ENCODE peak calls at places on chromosomes 2 and 18, in seven cellular contexts. One of them, this sample, is unnamed.

GRCh38 chr2:178865537-178865936 is 58.3 kb upstream of the TTN start:
- DNase-seq in A549: no peak
- DNase-seq in testis: no peak
- DNase-seq in IMR-90: no peak
- DNase-seq in sigmoid colon: no peak
- DNase-seq in spleen: no peak
- DNase-seq in GM12892: no peak
- DNase-seq in this sample: no peak

GRCh38 chr2:208252766-208253492 is 1.9 kb downstream of the IDH1 start:
- DNase-seq in sigmoid colon: no peak
- DNase-seq in testis: no peak
- DNase-seq in spleen: no peak
- DNase-seq in IMR-90: no peak
- DNase-seq in GM12892: no peak
- DNase-seq in A549: no peak
- DNase-seq in this sample: no peak

GRCh38 chr2:85133751-85134254 is 611 bp downstream of the TCF7L1 start:
- DNase-seq in testis: peak
- DNase-seq in GM12892: peak
- DNase-seq in A549: peak
- DNase-seq in sigmoid colon: peak
- DNase-seq in spleen: peak
- DNase-seq in IMR-90: peak
- DNase-seq in this sample: no peak

GRCh38 chr2:206784559-206785353 is 19.4 kb downstream of the FASTKD2 start:
- DNase-seq in sigmoid colon: no peak
- DNase-seq in A549: no peak
- DNase-seq in IMR-90: no peak
- DNase-seq in GM12892: no peak
- DNase-seq in spleen: no peak
- DNase-seq in testis: no peak
- DNase-seq in this sample: no peak

GRCh38 chr2:231512222-231512621 is 18.0 kb downstream of the NMUR1 start:
- DNase-seq in IMR-90: no peak
- DNase-seq in GM12892: no peak
- DNase-seq in spleen: no peak
- DNase-seq in sigmoid colon: peak
- DNase-seq in testis: no peak
- DNase-seq in A549: no peak
- DNase-seq in this sample: no peak

GRCh38 chr2:112634153-112634873 is 11.4 kb upstream of the SLC20A1 start:
- DNase-seq in IMR-90: no peak
- DNase-seq in sigmoid colon: no peak
- DNase-seq in testis: no peak
- DNase-seq in A549: no peak
- DNase-seq in GM12892: no peak
- DNase-seq in spleen: no peak
- DNase-seq in this sample: no peak

GRCh38 chr18:61474918-61475317 is 141.7 kb downstream of the CDH20 start:
- DNase-seq in testis: no peak
- DNase-seq in GM12892: no peak
- DNase-seq in A549: no peak
- DNase-seq in sigmoid colon: no peak
- DNase-seq in IMR-90: no peak
- DNase-seq in spleen: no peak
- DNase-seq in this sample: no peak

GRCh38 chr18:79804130-79804772 is 6.5 kb downstream of the KCNG2 start:
- DNase-seq in IMR-90: no peak
- DNase-seq in sigmoid colon: peak
- DNase-seq in testis: no peak
- DNase-seq in A549: no peak
- DNase-seq in spleen: peak
- DNase-seq in GM12892: no peak
- DNase-seq in this sample: no peak

GRCh38 chr2:95158891-95159619 is 593 bp downstream of the ZNF514 start:
- DNase-seq in spleen: peak
- DNase-seq in A549: peak
- DNase-seq in sigmoid colon: peak
- DNase-seq in IMR-90: peak
- DNase-seq in GM12892: peak
- DNase-seq in testis: peak
- DNase-seq in this sample: peak

GRCh38 chr2:65227471-65228248 is at the start of gene ACTR2:
- DNase-seq in testis: peak
- DNase-seq in GM12892: peak
- DNase-seq in sigmoid colon: peak
- DNase-seq in A549: peak
- DNase-seq in spleen: peak
- DNase-seq in IMR-90: peak
- DNase-seq in this sample: peak
- TF ChIP-seq POLR2A in testis: peak
- TF ChIP-seq POLR2A in GM12892: peak
- TF ChIP-seq POLR2A in sigmoid colon: peak
- TF ChIP-seq POLR2A in A549: peak
- TF ChIP-seq POLR2A in spleen: peak
- TF ChIP-seq POLR2A in IMR-90: peak
- TF ChIP-seq POLR2A in this sample: peak

DNA sequence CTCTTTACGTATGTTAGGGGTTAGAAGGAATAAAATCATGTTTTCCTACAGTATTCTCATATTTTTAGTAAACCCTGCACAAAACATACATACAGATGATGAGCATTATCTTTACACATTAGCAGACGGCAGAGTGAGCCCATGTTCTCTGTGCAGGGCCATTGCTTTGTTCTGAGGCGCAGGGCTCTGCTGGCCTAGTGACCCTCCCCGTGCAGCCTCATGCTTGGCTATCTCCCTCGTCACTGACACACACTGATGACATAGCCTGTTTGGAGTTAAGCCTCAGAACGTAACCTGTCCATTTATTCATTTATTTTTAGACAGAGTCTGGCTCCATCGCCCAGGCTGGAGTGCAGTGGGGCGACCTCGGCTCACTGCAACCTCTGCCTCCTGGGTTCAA is 115.9 kb upstream of the FOSL2 start:
- DNase-seq in A549: no peak
- DNase-seq in IMR-90: peak
- DNase-seq in GM12892: no peak
- DNase-seq in spleen: no peak
- DNase-seq in sigmoid colon: no peak
- DNase-seq in testis: no peak
- DNase-seq in this sample: no peak
- TF ChIP-seq POLR2A in A549: no peak
- TF ChIP-seq POLR2A in IMR-90: no peak
- TF ChIP-seq POLR2A in GM12892: no peak
- TF ChIP-seq POLR2A in spleen: no peak
- TF ChIP-seq POLR2A in sigmoid colon: no peak
- TF ChIP-seq POLR2A in testis: no peak
- TF ChIP-seq POLR2A in this sample: no peak

GRCh38 chr2:36964496-36965058 is 1.8 kb downstream of the STRN start:
- DNase-seq in GM12892: no peak
- DNase-seq in spleen: no peak
- DNase-seq in IMR-90: no peak
- DNase-seq in testis: no peak
- DNase-seq in A549: no peak
- DNase-seq in sigmoid colon: no peak
- DNase-seq in this sample: no peak

GRCh38 chr2:36967236-36967876 is 1.0 kb upstream of the STRN start:
- DNase-seq in sigmoid colon: no peak
- DNase-seq in GM12892: no peak
- DNase-seq in A549: no peak
- DNase-seq in spleen: no peak
- DNase-seq in testis: no peak
- DNase-seq in IMR-90: no peak
- DNase-seq in this sample: no peak

GRCh38 chr2:36965751-36966369 is 476 bp downstream of the STRN start:
- DNase-seq in IMR-90: no peak
- DNase-seq in spleen: no peak
- DNase-seq in testis: peak
- DNase-seq in GM12892: peak
- DNase-seq in sigmoid colon: no peak
- DNase-seq in A549: peak
- DNase-seq in this sample: peak

GRCh38 chr2:36965196-36965595 is 1.1 kb downstream of the STRN start:
- DNase-seq in testis: no peak
- DNase-seq in spleen: no peak
- DNase-seq in A549: no peak
- DNase-seq in IMR-90: peak
- DNase-seq in sigmoid colon: no peak
- DNase-seq in GM12892: no peak
- DNase-seq in this sample: no peak

DNA sequence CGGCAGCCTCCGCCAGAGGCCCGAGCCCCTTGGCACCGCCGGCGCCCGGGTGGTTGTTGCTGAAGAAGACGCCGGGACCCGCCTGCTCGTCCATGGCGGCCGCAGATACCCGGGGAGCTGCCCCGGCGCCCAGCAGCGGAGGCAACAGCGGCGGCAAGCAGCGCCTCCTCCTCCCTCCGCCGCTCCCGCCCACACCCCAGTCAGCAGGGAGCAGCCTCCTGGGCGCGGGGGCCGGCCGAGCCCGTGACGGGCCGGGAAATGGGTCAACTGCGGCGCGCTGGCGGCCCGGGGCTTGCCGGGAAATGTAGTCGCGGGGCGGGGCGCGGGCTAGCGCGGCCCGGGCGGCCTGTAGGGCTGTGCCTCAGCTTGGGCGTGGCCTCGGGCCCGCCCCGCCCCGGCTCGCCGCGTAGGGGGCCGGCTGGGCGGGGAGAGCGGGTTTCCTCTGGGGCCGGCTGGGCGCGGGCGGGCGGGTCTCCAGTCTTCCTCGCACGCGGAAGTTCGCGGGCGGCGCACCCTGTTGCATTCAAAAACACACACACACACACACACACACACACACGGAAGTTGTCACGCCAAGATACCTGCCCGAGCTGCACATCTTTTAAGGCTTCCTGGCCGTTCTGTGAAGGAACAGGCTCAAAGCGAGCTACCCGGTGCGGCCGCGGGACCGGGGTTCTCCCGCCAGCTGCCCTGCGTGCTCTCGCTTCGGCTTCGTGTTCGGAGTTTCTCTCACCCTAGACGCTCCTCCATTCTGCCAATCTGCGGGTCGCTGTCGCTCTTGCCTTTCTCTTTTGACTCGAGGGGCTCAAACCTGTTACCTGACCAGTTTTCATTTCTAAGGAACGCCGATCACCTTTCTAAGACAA is at the start of gene STRN:
- DNase-seq in spleen: peak
- DNase-seq in IMR-90: peak
- DNase-seq in sigmoid colon: peak
- DNase-seq in GM12892: peak
- DNase-seq in A549: peak
- DNase-seq in testis: peak
- DNase-seq in this sample: peak
- TF ChIP-seq POLR2A in spleen: peak
- TF ChIP-seq POLR2A in IMR-90: peak
- TF ChIP-seq POLR2A in sigmoid colon: peak
- TF ChIP-seq POLR2A in GM12892: peak
- TF ChIP-seq POLR2A in A549: peak
- TF ChIP-seq POLR2A in testis: peak
- TF ChIP-seq POLR2A in this sample: peak

GRCh38 chr2:45005261-45006002 is 3.8 kb downstream of the SIX2 start:
- DNase-seq in GM12892: no peak
- DNase-seq in sigmoid colon: no peak
- DNase-seq in A549: no peak
- DNase-seq in spleen: no peak
- DNase-seq in testis: no peak
- DNase-seq in IMR-90: no peak
- DNase-seq in this sample: no peak
- TF ChIP-seq POLR2A in GM12892: no peak
- TF ChIP-seq POLR2A in sigmoid colon: no peak
- TF ChIP-seq POLR2A in A549: no peak
- TF ChIP-seq POLR2A in spleen: no peak
- TF ChIP-seq POLR2A in testis: no peak
- TF ChIP-seq POLR2A in IMR-90: no peak
- TF ChIP-seq POLR2A in this sample: no peak

DNA sequence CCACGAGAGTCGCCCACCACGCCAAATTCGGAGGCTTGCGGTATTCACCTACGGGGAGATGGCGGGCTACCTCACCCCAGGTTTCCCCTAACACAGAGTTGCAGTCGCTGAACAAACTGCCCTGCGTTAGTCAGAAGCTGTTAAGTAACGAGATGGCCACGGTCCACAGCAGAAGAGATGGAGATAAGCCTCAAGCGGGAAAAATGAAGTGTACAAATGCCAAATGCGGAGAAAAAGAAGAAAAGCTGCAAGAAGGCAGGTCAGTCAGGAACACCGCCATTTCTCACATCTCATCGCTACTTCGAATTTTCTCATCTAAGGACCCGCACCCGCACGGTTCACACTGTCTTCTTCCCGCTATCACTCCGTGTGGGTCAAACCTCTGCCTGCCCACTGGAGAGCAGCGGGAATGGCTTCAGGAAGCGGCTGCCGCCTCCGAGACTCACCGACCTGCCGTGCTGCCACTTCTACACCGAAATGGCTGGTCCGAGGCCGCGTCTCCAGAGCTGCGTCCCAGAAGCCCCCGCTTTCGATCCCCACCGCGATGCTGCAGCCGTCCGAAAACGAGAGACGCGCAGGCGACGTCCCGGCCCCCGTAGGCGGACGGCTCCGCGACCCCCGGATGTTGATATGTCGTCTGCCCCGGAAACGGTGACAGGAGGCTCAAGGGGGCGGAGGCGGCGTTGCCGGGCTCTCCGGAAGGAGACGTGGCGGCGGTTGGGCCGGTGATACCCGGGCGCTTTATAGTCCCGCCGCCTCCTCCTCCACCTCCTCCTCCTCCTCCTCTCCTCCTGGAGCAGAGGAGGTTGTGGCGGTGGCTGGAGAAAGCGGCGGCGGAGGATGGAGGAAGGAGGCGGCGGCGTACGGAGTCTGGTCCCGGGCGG is at the start of the genes ASB3 and ERLEC1:
- DNase-seq in GM12892: peak
- DNase-seq in spleen: peak
- DNase-seq in IMR-90: peak
- DNase-seq in sigmoid colon: peak
- DNase-seq in A549: peak
- DNase-seq in testis: peak
- DNase-seq in this sample: peak
- TF ChIP-seq POLR2A in GM12892: peak
- TF ChIP-seq POLR2A in spleen: no peak
- TF ChIP-seq POLR2A in IMR-90: peak
- TF ChIP-seq POLR2A in sigmoid colon: peak
- TF ChIP-seq POLR2A in A549: peak
- TF ChIP-seq POLR2A in testis: peak
- TF ChIP-seq POLR2A in this sample: peak

GRCh38 chr2:218671077-218671653 is 637 bp downstream of the RNF25 start:
- DNase-seq in sigmoid colon: peak
- DNase-seq in spleen: no peak
- DNase-seq in GM12892: no peak
- DNase-seq in A549: peak
- DNase-seq in testis: no peak
- DNase-seq in IMR-90: peak
- DNase-seq in this sample: no peak

GRCh38 chr2:218671654-218672566 is at the start of the genes RNF25 and STK36:
- DNase-seq in sigmoid colon: peak
- DNase-seq in IMR-90: peak
- DNase-seq in GM12892: peak
- DNase-seq in spleen: peak
- DNase-seq in testis: peak
- DNase-seq in A549: peak
- DNase-seq in this sample: peak
- TF ChIP-seq POLR2A in sigmoid colon: peak
- TF ChIP-seq POLR2A in IMR-90: peak
- TF ChIP-seq POLR2A in GM12892: peak
- TF ChIP-seq POLR2A in spleen: no peak
- TF ChIP-seq POLR2A in testis: no peak
- TF ChIP-seq POLR2A in A549: peak
- TF ChIP-seq POLR2A in this sample: peak

This sample was measured in H54.